ENCODE peak calls at places on chromosomes 5 and 9, in four cellular contexts. One of them, this sample, is unnamed.

GRCh38 chr9:111481885-111482636 is 2.1 kb downstream of the ECPAS start:
- DNase-seq in AG20443: no peak
- DNase-seq in NCI-H226: no peak
- DNase-seq in A172: no peak
- DNase-seq in this sample: peak; percentile 7

GRCh38 chr5:891837-892389 is 688 bp downstream of the BRD9 start:
- DNase-seq in AG20443: peak; percentile 71
- DNase-seq in NCI-H226: no peak
- DNase-seq in A172: peak; percentile 8
- DNase-seq in this sample: peak; percentile 53

GRCh38 chr5:10452768-10453331 is 11.2 kb downstream of the ROPN1L start:
- DNase-seq in AG20443: peak; percentile 84
- DNase-seq in NCI-H226: peak; percentile 77
- DNase-seq in A172: peak; percentile 85
- DNase-seq in this sample: peak; percentile 92

GRCh38 chr5:178434851-178435250 is 155.3 kb downstream of the COL23A1 start:
- DNase-seq in AG20443: no peak
- DNase-seq in NCI-H226: no peak
- DNase-seq in A172: no peak
- DNase-seq in this sample: no peak

GRCh38 chr9:136577941-136578619 is 32.2 kb upstream of the NOTCH1 start:
- DNase-seq in AG20443: no peak
- DNase-seq in NCI-H226: no peak
- DNase-seq in A172: no peak
- DNase-seq in this sample: no peak

GRCh38 chr5:98602534-98603112 is 170.8 kb upstream of the RGMB start:
- DNase-seq in AG20443: no peak
- DNase-seq in NCI-H226: no peak
- DNase-seq in A172: no peak
- DNase-seq in this sample: no peak

GRCh38 chr9:129418451-129418850 is 202.4 kb downstream of the C9orf50 start:
- DNase-seq in AG20443: no peak
- DNase-seq in NCI-H226: no peak
- DNase-seq in A172: no peak
- DNase-seq in this sample: no peak

GRCh38 chr9:70403166-70403565 is 11.3 kb downstream of the KLF9 start:
- DNase-seq in AG20443: no peak
- DNase-seq in NCI-H226: no peak
- DNase-seq in A172: no peak
- DNase-seq in this sample: peak; percentile 19

GRCh38 chr9:84652496-84653081 is 16.9 kb upstream of the NTRK2 start:
- DNase-seq in AG20443: no peak
- DNase-seq in NCI-H226: no peak
- DNase-seq in A172: no peak
- DNase-seq in this sample: no peak

GRCh38 chr5:2562036-2562435 is 189.4 kb downstream of the IRX2 start:
- DNase-seq in AG20443: no peak
- DNase-seq in NCI-H226: no peak
- DNase-seq in A172: no peak
- DNase-seq in this sample: no peak

GRCh38 chr5:170151105-170151831 is 45.6 kb downstream of the FOXI1 start:
- DNase-seq in AG20443: peak; percentile 87
- DNase-seq in NCI-H226: peak; percentile 97
- DNase-seq in A172: peak; percentile 100
- DNase-seq in this sample: peak; percentile 63

GRCh38 chr9:130768265-130768664 is 66.8 kb upstream of the ABL1 start:
- DNase-seq in AG20443: no peak
- DNase-seq in NCI-H226: no peak
- DNase-seq in A172: no peak
- DNase-seq in this sample: no peak

GRCh38 chr5:56712895-56713565 is 102.3 kb upstream of the MAP3K1 start:
- DNase-seq in AG20443: no peak
- DNase-seq in NCI-H226: no peak
- DNase-seq in A172: no peak
- DNase-seq in this sample: no peak

This sample was measured in AG08395.